ENCODE peak calls at places on chromosomes 1 and 21, in seven cellular contexts. U is cardiac muscle cell, J is Peyer's patch, E is endodermal cell, B is A549, C is left ventricle myocardium inferior, H is GM23338. X is an unnamed sample.
A peak's percentile ranks its signal among the peaks of the same experiment; 100 is the strongest.

GRCh38 chr1:29167904-29168303 is 13.8 kb downstream of the SRSF4 start:
- DNase-seq in U (no peak), J (no peak), E (no peak), B (no peak), C (no peak), H (no peak), X (no peak)

GRCh38 chr1:236172041-236172579 is 29.8 kb downstream of the GPR137B start:
- DNase-seq in U (peak; percentile 10), J (no peak), E (no peak), B (no peak), C (no peak), H (no peak), X (no peak)

GRCh38 chr1:167171286-167171929 is 49.3 kb upstream of the POU2F1 start:
- DNase-seq in U (peak; percentile 19), J (no peak), E (no peak), B (no peak), C (no peak), H (peak; percentile 5), X (peak; percentile 22)

GRCh38 chr1:244289976-244290375 is 161.7 kb downstream of the ADSS2 start:
- DNase-seq in U (no peak), J (no peak), E (no peak), B (no peak), C (no peak), H (no peak), X (no peak)

GRCh38 chr1:55375617-55376258 is 160.6 kb upstream of the USP24 start:
- DNase-seq in U (peak; percentile 69), J (no peak), E (peak; percentile 69), B (peak; percentile 49), C (no peak), H (peak; percentile 75), X (no peak)

GRCh38 chr1:89727517-89728312 is 93.1 kb upstream of the LRRC8D start:
- DNase-seq in U (no peak), J (no peak), E (no peak), B (no peak), C (no peak), H (no peak), X (no peak)

GRCh38 chr1:91611498-91611917 is 110.9 kb downstream of the CDC7 start:
- DNase-seq in U (no peak), J (no peak), E (peak; percentile 82), B (peak; percentile 90), C (no peak), H (peak; percentile 47), X (no peak)

GRCh38 chr1:92356956-92357355 is 58.1 kb downstream of the RPAP2 start:
- DNase-seq in U (peak; percentile 86), J (no peak), E (no peak), B (peak; percentile 4), C (no peak), H (no peak), X (peak; percentile 49)

GRCh38 chr21:19853061-19853460 is 1145.1 kb upstream of the NCAM2 start:
- DNase-seq in U (no peak), J (no peak), E (no peak), B (no peak), C (no peak), H (no peak), X (no peak)

GRCh38 chr1:36525166-36525565 is 42.5 kb upstream of the CSF3R start:
- DNase-seq in U (no peak), J (no peak), E (peak; percentile 13), B (no peak), C (no peak), H (no peak), X (no peak)

GRCh38 chr21:39000496-39000895 is 182.8 kb downstream of the PSMG1 start:
- DNase-seq in U (peak; percentile 11), J (no peak), E (peak; percentile 48), B (no peak), C (no peak), H (no peak), X (no peak)

GRCh38 chr21:20030390-20030789 is 967.8 kb upstream of the NCAM2 start:
- DNase-seq in U (no peak), J (no peak), E (no peak), B (no peak), C (peak; percentile 25), H (no peak), X (no peak)

GRCh38 chr1:28110555-28110954 is 22.1 kb upstream of the EYA3 start:
- DNase-seq in U (no peak), J (no peak), E (no peak), B (peak; percentile 17), C (no peak), H (no peak), X (no peak)

GRCh38 chr1:184191181-184191601 is 139.7 kb downstream of the TSEN15 start:
- DNase-seq in U (peak; percentile 90), J (no peak), E (peak; percentile 88), B (no peak), C (peak; percentile 40), H (peak; percentile 8), X (no peak)

GRCh38 chr1:11515403-11516300 is 36.7 kb downstream of the DISP3 start:
- DNase-seq in U (no peak), J (no peak), E (no peak), B (no peak), C (no peak), H (no peak), X (no peak)

GRCh38 chr1:58013237-58013636 is 533.3 kb downstream of the OMA1 start:
- DNase-seq in U (no peak), J (no peak), E (peak; percentile 63), B (no peak), C (no peak), H (peak; percentile 57), X (no peak)

GRCh38 chr1:11037740-11038182 is 9.3 kb downstream of the MASP2 start:
- DNase-seq in U (peak; percentile 91), J (peak; percentile 91), E (peak; percentile 94), B (peak; percentile 78), C (peak; percentile 84), H (peak; percentile 93), X (peak; percentile 29)

GRCh38 chr1:19824541-19824940 is 9.5 kb upstream of the RNF186 start:
- DNase-seq in U (peak; percentile 20), J (no peak), E (no peak), B (no peak), C (no peak), H (no peak), X (no peak)

GRCh38 chr1:53688703-53689102 is 50.3 kb downstream of the GLIS1 start:
- DNase-seq in U (no peak), J (no peak), E (no peak), B (peak; percentile 7), C (no peak), H (no peak), X (no peak)

GRCh38 chr1:12543747-12544146 is 74.3 kb downstream of the DHRS3 start:
- DNase-seq in U (no peak), J (no peak), E (no peak), B (no peak), C (no peak), H (no peak), X (no peak)

GRCh38 chr1:193542668-193543067 is 356.3 kb upstream of the B3GALT2 start:
- DNase-seq in U (no peak), J (no peak), E (peak; percentile 64), B (no peak), C (no peak), H (peak; percentile 40), X (no peak)

GRCh38 chr1:193545171-193545570 is 358.8 kb upstream of the B3GALT2 start:
- DNase-seq in U (no peak), J (no peak), E (no peak), B (no peak), C (no peak), H (no peak), X (no peak)

GRCh38 chr1:193539731-193540459 is 353.5 kb upstream of the B3GALT2 start:
- DNase-seq in U (no peak), J (peak; percentile 58), E (no peak), B (no peak), C (no peak), H (no peak), X (no peak)

GRCh38 chr1:193540511-193540910 is 354.1 kb upstream of the B3GALT2 start:
- DNase-seq in U (no peak), J (no peak), E (no peak), B (no peak), C (no peak), H (no peak), X (no peak)

DNA sequence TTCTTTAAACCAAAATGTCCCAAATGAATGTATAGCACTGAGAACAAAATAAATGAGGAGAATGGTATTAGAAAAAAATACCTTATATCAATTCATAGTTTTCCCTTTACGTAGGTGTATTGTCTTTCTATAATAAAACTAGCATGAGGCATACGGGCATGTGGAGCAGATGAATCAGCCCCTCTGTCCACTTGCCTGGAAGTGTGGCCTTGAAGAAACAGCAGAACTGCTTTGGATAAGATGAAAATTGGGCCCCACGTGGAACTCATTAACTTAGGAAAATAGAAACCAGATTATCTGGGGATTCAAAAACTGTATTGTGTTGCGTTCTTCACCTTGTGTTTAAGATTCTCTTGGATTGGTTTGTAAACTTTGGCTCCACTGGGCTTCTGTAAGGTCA is 356.8 kb upstream of the B3GALT2 start:
- DNase-seq in U (no peak), J (no peak), E (no peak), B (no peak), C (no peak), H (no peak), X (no peak)
- H3K27ac ChIP-seq in U (no peak overlapping the region), J (no peak overlapping the region), E (no peak overlapping the region), B (no peak overlapping the region), C (no peak overlapping the region), H (no peak overlapping the region), X (no peak overlapping the region)

DNA sequence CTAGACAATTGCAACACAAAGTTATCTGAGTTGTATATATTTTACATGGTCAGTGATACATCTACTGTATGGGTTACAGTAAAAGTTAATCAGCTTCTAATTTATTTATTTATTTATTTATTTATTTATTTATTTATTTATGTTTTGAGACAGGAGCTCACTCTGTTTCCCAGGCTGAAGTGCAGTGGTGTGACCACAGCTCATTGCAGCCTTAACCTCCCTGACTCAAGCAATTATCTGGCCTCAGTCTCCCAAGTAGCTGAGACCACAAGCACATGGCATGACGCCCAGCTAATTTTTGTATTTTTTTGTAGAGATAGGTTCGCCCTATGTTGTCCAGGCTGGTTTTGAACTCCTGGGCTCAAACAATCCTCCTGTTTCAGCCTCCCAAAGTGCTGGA is 241.6 kb downstream of the PTPRC start:
- DNase-seq in U (peak; percentile 86), J (no peak), E (no peak), B (no peak), C (no peak), H (no peak), X (no peak)
- H3K27ac ChIP-seq in U (no peak overlapping the region), J (no peak overlapping the region), E (no peak overlapping the region), B (peak overlapping the region; percentile 85), C (no peak overlapping the region), H (no peak overlapping the region), X (peak overlapping the region; percentile 94)

DNA sequence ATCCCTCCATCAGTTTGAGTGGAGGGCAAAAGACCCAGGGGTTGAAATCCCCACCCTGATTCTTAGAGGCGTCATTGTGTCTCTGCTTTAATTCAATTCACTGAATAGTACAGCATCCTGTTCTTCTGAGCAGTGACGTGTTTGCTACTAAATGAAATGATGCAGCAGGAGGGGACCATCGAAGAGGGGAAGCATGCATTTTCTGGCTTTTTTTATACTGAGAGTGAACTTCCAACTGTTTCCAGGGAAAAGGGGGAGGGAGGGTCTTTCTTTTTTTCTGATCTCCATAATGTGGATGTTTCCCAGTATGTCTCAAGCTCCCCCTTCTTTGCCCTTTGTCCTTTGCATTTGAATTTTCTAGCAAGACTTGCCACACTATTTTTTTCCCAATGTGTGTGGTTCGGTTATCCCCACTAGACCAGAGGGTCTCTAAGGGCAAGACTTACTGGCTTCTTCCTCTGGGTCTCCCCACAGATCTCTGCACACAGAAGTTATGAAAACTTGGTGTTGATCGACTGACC is 2.7 kb downstream of the INTS3 start:
- DNase-seq in U (no peak), J (no peak), E (no peak), B (no peak), C (no peak), H (no peak), X (no peak)
- H3K27ac ChIP-seq in U (no peak overlapping the region), J (no peak overlapping the region), E (no peak overlapping the region), B (no peak overlapping the region), C (peak overlapping the region; percentile 100), H (no peak overlapping the region), X (no peak overlapping the region)

GRCh38 chr21:36717901-36718465 is 19.1 kb downstream of the SIM2 start:
- DNase-seq in U (no peak), J (no peak), E (peak; percentile 39), B (no peak), C (no peak), H (no peak), X (no peak)
- H3K27ac ChIP-seq in U (no peak overlapping the region), J (no peak overlapping the region), E (no peak overlapping the region), B (no peak overlapping the region), C (no peak overlapping the region), H (no peak overlapping the region), X (peak overlapping the region; percentile 78)